ENCODE peak calls at places on chromosomes 13 and 19, in six cellular contexts. O is SHP77; X is activated CD4-positive, alpha-beta memory T cell treated with anti-CD3 and anti-CD28 coated beads for 36 hours; H is choroid plexus epithelial cell; M is stimulated activated CD4-positive, alpha-beta T cell treated with anti-CD3 and anti-CD28 coated beads, Interleukin-15, amount 100 ng/mL, for 24 hours; B is AG04450. Z is an unnamed sample.

GRCh38 chr19:39497850-39498261 is 891 bp upstream of the DLL3 start:
- DNase-seq in O (peak), X (peak), H (peak), M (peak), B (no peak), Z (peak)

GRCh38 chr19:9144920-9145319 is 4.7 kb downstream of the ZNF317 start:
- DNase-seq in O (no peak), X (no peak), H (peak), M (no peak), B (no peak), Z (no peak)

GRCh38 chr19:7419777-7420439 is 68.9 kb downstream of the PEX11G start:
- DNase-seq in O (no peak), X (no peak), H (no peak), M (no peak), B (no peak), Z (no peak)

GRCh38 chr19:5263615-5264014 is 77.0 kb downstream of the PTPRS start:
- DNase-seq in O (no peak), X (no peak), H (no peak), M (no peak), B (no peak), Z (no peak)

GRCh38 chr13:23715762-23716235 is 145.6 kb downstream of the TNFRSF19 start:
- DNase-seq in O (peak), X (peak), H (peak), M (peak), B (no peak), Z (no peak)

GRCh38 chr13:44718467-44718866 is 142.3 kb upstream of the TSC22D1 start:
- DNase-seq in O (no peak), X (no peak), H (no peak), M (no peak), B (no peak), Z (no peak)

GRCh38 chr13:102878491-102878890 is 32.7 kb downstream of the ERCC5 start:
- DNase-seq in O (no peak), X (no peak), H (peak), M (no peak), B (peak), Z (peak)

GRCh38 chr13:20441879-20442278 is 83.8 kb downstream of the CRYL1 start:
- DNase-seq in O (no peak), X (no peak), H (no peak), M (no peak), B (peak), Z (peak)

GRCh38 chr19:58497634-58498170 is 14.1 kb downstream of the SLC27A5 start:
- DNase-seq in O (no peak), X (no peak), H (no peak), M (no peak), B (no peak), Z (no peak)

GRCh38 chr19:56837892-56838679 is 2.4 kb downstream of the PEG3 start:
- DNase-seq in O (no peak), X (peak), H (peak), M (no peak), B (no peak), Z (peak)

GRCh38 chr13:20995245-20995829 is 66.0 kb downstream of the LATS2 start:
- DNase-seq in O (no peak), X (no peak), H (no peak), M (no peak), B (no peak), Z (no peak)

GRCh38 chr13:49346460-49346859 is 97.4 kb downstream of the CAB39L start:
- DNase-seq in O (no peak), X (no peak), H (no peak), M (no peak), B (no peak), Z (no peak)

GRCh38 chr13:113404723-113405471 is 41.0 kb upstream of the GRTP1 start:
- DNase-seq in O (peak), X (no peak), H (no peak), M (no peak), B (no peak), Z (no peak)

GRCh38 chr13:50085063-50085462 is 69.8 kb downstream of the KCNRG start:
- DNase-seq in O (no peak), X (no peak), H (peak), M (no peak), B (no peak), Z (peak)